ENCODE peak calls at places on chromosomes 5 and 9, in eight cellular contexts. A is stimulated activated CD4-positive, alpha-beta T cell treated with anti-CD3 and anti-CD28 coated beads, Interleukin-2, amount 100 ng/mL, for 48 hours; P is thyroid gland; Y is stomach; F is CD4-positive, CD25-positive, alpha-beta regulatory T cell; H is left cardiac atrium; E is ovary; W is activated naive CD4-positive, alpha-beta T cell treated with Interleukin-2 at 50 U/mL for 16 hours. R is an unnamed sample.

GRCh38 chr9:133103183-133103986 is 17.7 kb downstream of the RALGDS start:
- DNase-seq in Y (peak; percentile 78), E (peak; percentile 79), F (peak; percentile 56), H (peak; percentile 73), P (peak; percentile 64), A (peak; percentile 46), W (peak; percentile 59), R (peak; percentile 88)

GRCh38 chr5:151465476-151465875 is 18.1 kb downstream of the SLC36A1 start:
- DNase-seq in F (no peak), H (no peak), W (no peak), E (no peak), A (no peak), P (no peak), Y (no peak), R (no peak)

GRCh38 chr9:16612627-16613026 is 257.8 kb downstream of the BNC2 start:
- DNase-seq in H (no peak), E (no peak), A (no peak), P (no peak), Y (no peak), W (no peak), F (no peak), R (no peak)

GRCh38 chr9:72509053-72509452 is 12.4 kb upstream of the TMC1 start:
- DNase-seq in F (no peak), W (no peak), E (no peak), P (no peak), A (no peak), Y (no peak), H (no peak), R (no peak)

GRCh38 chr5:39116347-39116899 is 42.2 kb upstream of the RICTOR start:
- DNase-seq in Y (no peak), E (no peak), F (no peak), A (no peak), P (no peak), H (no peak), W (no peak), R (no peak)

GRCh38 chr9:135991771-135992170 is 30.6 kb upstream of the UBAC1 start:
- DNase-seq in A (no peak), W (no peak), E (no peak), H (no peak), Y (no peak), P (no peak), F (no peak), R (no peak)

GRCh38 chr9:108478871-108479332 is 376.9 kb downstream of the ACTL7B start:
- DNase-seq in Y (no peak), E (no peak), W (no peak), H (no peak), A (no peak), P (no peak), F (no peak), R (no peak)

GRCh38 chr9:93096811-93097382 is 880 bp downstream of the CARD19 start:
- DNase-seq in H (no peak), Y (no peak), P (no peak), F (no peak), E (no peak), A (no peak), W (no peak), R (no peak)

GRCh38 chr9:73230257-73230656 is 78.6 kb downstream of the ANXA1 start:
- DNase-seq in Y (no peak), W (no peak), F (no peak), A (no peak), E (no peak), H (no peak), P (no peak), R (no peak)

GRCh38 chr5:1510631-1511030 is 13.1 kb downstream of the LPCAT1 start:
- DNase-seq in F (no peak), P (peak; percentile 1), W (no peak), E (peak; percentile 8), A (no peak), H (no peak), Y (no peak), R (peak; percentile 26)

GRCh38 chr5:58273705-58274104 is 186.2 kb downstream of the PLK2 start:
- DNase-seq in E (no peak), F (no peak), Y (no peak), P (no peak), H (no peak), W (no peak), A (no peak), R (no peak)

GRCh38 chr5:134851307-134851923 is 5.6 kb downstream of the C5orf24 start:
- DNase-seq in W (no peak), H (no peak), A (no peak), F (no peak), Y (no peak), E (no peak), P (no peak), R (no peak)

GRCh38 chr5:139565411-139566305 is 4.5 kb downstream of the UBE2D2 start:
- DNase-seq in F (peak; percentile 81), E (no peak), P (peak; percentile 71), A (no peak), H (no peak), Y (no peak), W (peak; percentile 18), R (no peak)

GRCh38 chr5:171207256-171207866 is 101.7 kb upstream of the TLX3 start:
- DNase-seq in E (no peak), F (peak; percentile 9), P (no peak), A (peak; percentile 5), W (no peak), Y (no peak), H (no peak), R (no peak)

GRCh38 chr5:156647034-156647451 is 203.1 kb upstream of the PPP1R2B start:
- DNase-seq in H (no peak), E (no peak), P (peak; percentile 6), Y (no peak), A (no peak), W (no peak), F (no peak), R (no peak)

GRCh38 chr5:17019324-17019723 is 83.2 kb upstream of the MYO10 start:
- DNase-seq in A (no peak), W (no peak), P (peak; percentile 58), H (no peak), F (no peak), Y (no peak), E (no peak), R (no peak)

GRCh38 chr5:14218897-14219573 is 75.9 kb downstream of the TRIO start:
- DNase-seq in F (no peak), E (no peak), Y (no peak), H (no peak), W (no peak), A (no peak), P (peak; percentile 45), R (no peak)

GRCh38 chr9:126154182-126154827 is 172.3 kb upstream of the MVB12B start:
- DNase-seq in H (no peak), A (no peak), Y (peak; percentile 19), E (no peak), P (no peak), F (no peak), W (no peak), R (no peak)

GRCh38 chr9:124574944-124575343 is 67.7 kb upstream of the NR5A1 start:
- DNase-seq in Y (no peak), A (no peak), F (no peak), E (no peak), W (no peak), P (no peak), H (no peak), R (no peak)

GRCh38 chr9:133060417-133060841 is 1.4 kb upstream of the CEL start:
- DNase-seq in P (no peak), H (no peak), W (no peak), F (no peak), A (no peak), E (no peak), Y (no peak), R (no peak)

R was measured in psoas muscle.